ENCODE peak calls at places on chromosomes 6 and 20, in five cellular contexts. O is IMR-90, R is transverse colon, C is cardiac muscle cell, Z is gastrocnemius medialis. J is an unnamed sample. For H3K4me1, H3K36me3 and H3K27me3, the result is how much of the 10 kb centered on the place peaks cover.

GRCh38 chr6:27474672-27475071 is 1.8 kb upstream of the ZNF184 start:
- DNase-seq in R (no peak), C (no peak), Z (no peak), O (no peak), J (no peak)

GRCh38 chr6:78347191-78347916 is 520.0 kb upstream of the IRAK1BP1 start:
- DNase-seq in R (no peak), O (no peak), Z (no peak), C (no peak), J (no peak)

GRCh38 chr6:26311385-26312095 is 53.5 kb upstream of the BTN3A2 start:
- DNase-seq in C (no peak), R (peak), O (peak), Z (peak), J (peak)

GRCh38 chr6:45974596-45974995 is 41.1 kb downstream of the CLIC5 start:
- DNase-seq in R (no peak), Z (no peak), C (no peak), O (no peak), J (no peak)

GRCh38 chr6:108168980-108169800 is 3.4 kb downstream of the NR2E1 start:
- DNase-seq in C (no peak), Z (no peak), O (no peak), R (no peak), J (no peak)

GRCh38 chr6:4446982-4447381 is 311.6 kb upstream of the ECI2 start:
- DNase-seq in C (no peak), R (no peak), O (peak), Z (no peak), J (no peak)

GRCh38 chr20:58579069-58579818 is 64.0 kb upstream of the APCDD1L start:
- DNase-seq in R (no peak), C (no peak), Z (no peak), O (no peak), J (no peak)

GRCh38 chr6:46704562-46704961 is 16.9 kb downstream of the TDRD6 start:
- DNase-seq in C (peak), Z (no peak), R (no peak), O (no peak), J (no peak)

GRCh38 chr6:157847846-157848245 is 24.8 kb downstream of the SNX9 start:
- DNase-seq in C (no peak), R (no peak), O (no peak), Z (no peak), J (no peak)

GRCh38 chr20:60372822-60373221 is 414.6 kb downstream of the CDH26 start:
- DNase-seq in Z (no peak), C (no peak), R (no peak), O (no peak), J (no peak)

GRCh38 chr20:34988176-34988540 is 32.5 kb downstream of the MYH7B start:
- DNase-seq in R (no peak), Z (no peak), O (peak), C (no peak), J (no peak)

GRCh38 chr20:57346477-57346876 is 4.6 kb upstream of the RAE1 start:
- DNase-seq in R (peak), Z (peak), O (peak), C (peak), J (peak)

GRCh38 chr20:25276533-25277050 is 28.7 kb downstream of the PYGB start:
- DNase-seq in O (no peak), C (no peak), Z (peak), R (peak), J (no peak)

GRCh38 chr6:108876929-108877775 is 28.9 kb downstream of the ARMC2 start:
- DNase-seq in C (peak), O (peak), Z (peak), R (peak), J (no peak)

GRCh38 chr20:45235995-45236394 is 14.8 kb downstream of the SEMG2 start:
- DNase-seq in O (no peak), Z (no peak), R (no peak), C (no peak), J (peak)

GRCh38 chr6:90168693-90169131 is 127.9 kb downstream of the BACH2 start:
- DNase-seq in C (no peak), O (peak), R (no peak), Z (no peak), J (no peak)

GRCh38 chr20:38873050-38873581 is 53.1 kb upstream of the FAM83D start:
- DNase-seq in Z (no peak), O (no peak), C (no peak), R (peak), J (no peak)
- H3K4me1 ChIP-seq in Z (under half), O (under half), C (under half), R (under half), J (under half)

DNA sequence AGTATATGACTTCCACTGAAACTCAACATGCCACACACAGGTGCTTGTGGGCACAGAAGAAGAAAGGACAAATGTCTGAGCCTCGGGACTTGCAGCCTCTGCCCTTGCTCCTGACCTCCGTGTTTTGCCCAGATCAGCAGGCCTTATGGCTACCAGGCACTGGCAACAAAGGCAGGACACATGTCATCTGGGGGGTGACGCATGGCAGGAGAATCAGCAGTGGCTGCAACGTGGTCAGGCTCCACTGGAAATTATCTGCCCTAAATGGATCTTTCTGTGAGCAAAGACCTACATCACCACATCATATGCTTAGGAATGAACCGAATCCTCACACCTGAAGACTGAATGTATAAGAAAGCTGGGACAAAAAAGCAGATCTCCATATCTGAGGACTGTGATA is 78.9 kb downstream of the ELOVL5 start:
- DNase-seq in Z (no peak), R (no peak), O (no peak), C (no peak), J (no peak)
- H3K36me3 ChIP-seq in Z (under half), R (under half), O (under half), C (under half), J (under half)

DNA sequence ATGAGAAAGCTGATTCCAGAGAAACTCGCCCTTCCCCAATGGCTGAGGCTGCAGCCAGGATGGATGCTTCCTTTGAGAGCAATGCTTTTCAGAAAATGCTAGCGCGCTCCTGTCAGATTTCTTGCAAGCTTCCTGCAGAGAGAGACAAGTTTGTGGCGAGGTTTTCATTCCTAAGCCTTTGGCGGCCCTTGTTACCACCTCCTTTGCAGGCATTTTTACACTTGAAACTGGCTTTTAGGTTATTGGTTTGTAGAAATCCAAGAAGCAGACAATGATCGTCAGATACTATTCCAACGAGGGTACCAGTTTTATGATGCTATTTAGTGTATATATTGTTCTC is 1.1 kb downstream of the FNDC1 start:
- DNase-seq in Z (no peak), O (no peak), C (no peak), R (no peak), J (no peak)
- H3K27me3 ChIP-seq in Z (half or more), O (under half), C (half or more), R (half or more), J (under half)

GRCh38 chr6:22878706-22879105 is 309.3 kb downstream of the HDGFL1 start:
- DNase-seq in O (peak), Z (no peak), C (no peak), R (no peak), J (no peak)

GRCh38 chr6:22882581-22882980 is 313.2 kb downstream of the HDGFL1 start:
- DNase-seq in R (no peak), C (no peak), Z (no peak), O (no peak), J (no peak)

GRCh38 chr6:22875845-22876244 is 306.5 kb downstream of the HDGFL1 start:
- DNase-seq in R (no peak), C (no peak), O (no peak), Z (no peak), J (no peak)

GRCh38 chr6:22880686-22881433 is 311.5 kb downstream of the HDGFL1 start:
- DNase-seq in Z (no peak), C (peak), R (no peak), O (peak), J (peak)

DNA sequence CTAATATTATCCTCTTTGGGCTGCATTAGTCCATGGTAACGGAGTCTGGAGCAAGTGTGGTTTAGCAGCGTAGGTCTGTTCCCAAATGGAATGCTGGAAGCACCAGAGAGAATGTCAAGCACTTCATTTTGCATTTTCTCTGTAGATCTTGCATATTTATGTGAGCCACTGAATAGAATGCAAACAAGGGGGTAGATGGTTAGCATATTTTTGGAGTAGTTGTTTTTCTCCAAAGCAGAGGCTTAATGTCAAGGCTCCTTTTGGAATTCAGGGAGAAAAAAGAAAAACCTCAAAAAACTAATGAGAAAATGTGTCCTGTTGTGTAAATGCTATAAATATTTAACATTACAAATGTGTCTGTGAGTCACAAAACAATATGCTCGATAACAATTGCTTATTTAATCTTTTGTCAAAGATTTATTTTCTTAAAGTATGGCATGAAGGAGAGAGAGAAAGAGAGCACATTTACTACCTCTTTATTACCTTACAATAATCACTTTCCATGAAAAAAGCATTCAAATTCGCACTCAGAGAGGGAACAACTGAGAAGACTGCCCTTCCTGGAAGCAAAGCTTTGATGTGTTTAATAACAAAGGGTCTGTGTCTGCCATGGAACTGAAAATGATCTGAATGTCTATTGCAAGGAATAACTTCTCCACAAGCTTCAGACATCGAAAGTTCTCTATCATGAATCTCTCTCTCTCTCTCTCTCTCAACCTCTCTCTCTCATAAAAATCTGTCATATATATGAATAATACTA is 308.8 kb downstream of the HDGFL1 start:
- DNase-seq in R (no peak), C (no peak), Z (no peak), O (peak), J (no peak)
- H3K4me1 ChIP-seq in R (under half), C (under half), Z (under half), O (under half), J (under half)

DNA sequence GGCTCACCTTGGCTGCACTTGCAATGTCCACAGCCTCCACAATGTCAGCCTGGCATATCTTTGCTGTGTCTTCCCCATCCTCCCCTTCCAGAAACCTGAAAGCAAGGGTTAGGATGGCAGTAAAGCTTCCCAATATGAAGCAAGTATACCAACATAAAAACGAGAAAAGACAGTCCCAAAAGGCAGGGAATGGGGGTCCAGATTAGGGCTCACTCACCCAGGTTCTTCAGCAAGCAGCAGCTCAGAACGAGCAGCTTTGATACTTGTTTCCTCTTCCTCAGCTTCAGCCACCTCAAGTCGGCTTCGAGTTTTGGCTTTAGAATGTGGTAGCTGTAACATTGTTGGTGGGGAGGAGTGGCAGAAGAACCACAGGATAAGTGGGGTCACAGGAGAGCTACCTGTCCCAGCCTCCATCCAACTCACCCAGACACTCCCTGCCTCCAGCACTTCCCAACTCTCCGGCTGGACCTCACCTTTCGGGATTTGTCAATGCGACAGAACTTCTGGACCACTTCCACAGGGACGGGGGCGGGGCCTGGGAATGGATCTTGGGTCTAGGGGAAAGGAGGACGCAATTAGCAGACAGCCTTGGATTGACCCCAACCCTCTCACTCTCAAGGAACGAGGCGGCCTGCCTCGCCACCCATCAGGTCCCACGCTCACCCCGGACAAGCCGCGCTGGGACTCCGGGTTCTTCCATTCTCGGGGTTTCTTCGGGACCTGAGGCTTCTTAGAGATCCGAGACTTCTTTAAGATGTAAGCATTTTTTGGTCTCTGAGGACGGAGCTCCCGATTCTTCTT is 698 bp downstream of the WDR46 start:
- DNase-seq in R (no peak), Z (no peak), O (no peak), C (no peak), J (no peak)
- H3K36me3 ChIP-seq in R (under half), Z (half or more), O (under half), C (under half), J (under half)

DNA sequence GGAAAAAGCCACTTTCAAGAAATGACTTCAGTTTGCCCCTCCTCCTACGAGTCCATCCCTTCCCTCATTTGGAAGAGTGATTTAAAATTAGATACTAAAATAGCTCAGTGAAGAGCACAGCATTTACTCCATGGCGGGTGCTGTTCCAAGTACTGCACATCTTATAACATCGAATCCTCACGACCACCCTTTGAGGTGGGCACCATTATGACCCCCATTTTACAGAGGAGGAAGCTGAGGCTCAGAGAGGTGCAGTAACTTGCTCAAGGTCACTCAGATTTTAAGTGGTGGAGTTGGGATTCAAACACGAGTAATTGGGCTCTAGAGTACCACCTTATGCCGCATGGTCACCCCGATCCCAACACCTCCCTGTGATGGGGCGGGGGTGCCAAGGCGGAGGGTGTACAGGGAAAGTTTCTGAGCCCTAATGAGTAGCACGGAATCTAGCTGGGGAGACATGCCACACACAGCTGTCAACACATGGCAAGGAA is 25.5 kb downstream of the TTBK1 start:
- DNase-seq in O (no peak), C (no peak), Z (no peak), R (no peak), J (no peak)
- H3K27me3 ChIP-seq in O (half or more), C (under half), Z (under half), R (under half), J (under half)

GRCh38 chr6:6682225-6682624 is 93.7 kb downstream of the LY86 start:
- DNase-seq in O (no peak), R (no peak), Z (no peak), C (no peak), J (no peak)

GRCh38 chr6:6685249-6685667 is 96.7 kb downstream of the LY86 start:
- DNase-seq in O (no peak), R (no peak), C (no peak), Z (no peak), J (no peak)

GRCh38 chr6:6684365-6684833 is 95.9 kb downstream of the LY86 start:
- DNase-seq in Z (no peak), C (no peak), O (no peak), R (no peak), J (no peak)

GRCh38 chr6:6686176-6686575 is 97.7 kb downstream of the LY86 start:
- DNase-seq in Z (no peak), O (no peak), C (no peak), R (no peak), J (no peak)

GRCh38 chr6:6683964-6684363 is 95.4 kb downstream of the LY86 start:
- DNase-seq in Z (no peak), C (no peak), R (no peak), O (no peak), J (peak)
- H3K4me1 ChIP-seq in Z (under half), C (under half), R (under half), O (under half), J (under half)

GRCh38 chr20:33299111-33299603 is 16.1 kb downstream of the BPIFB1 start:
- DNase-seq in C (peak), O (peak), R (peak), Z (peak), J (peak)
- H3K36me3 ChIP-seq in C (under half), O (under half), R (under half), Z (under half), J (under half)

GRCh38 chr6:17313971-17314370 is 32.8 kb downstream of the RBM24 start:
- DNase-seq in Z (no peak), O (no peak), R (no peak), C (no peak), J (no peak)
- H3K27me3 ChIP-seq in Z (under half), O (under half), R (under half), C (under half), J (under half)

GRCh38 chr6:81031429-81031828 is 721.1 kb downstream of the TENT5A start:
- DNase-seq in C (no peak), R (no peak), Z (no peak), O (no peak), J (no peak)
- H3K4me1 ChIP-seq in C (under half), R (under half), Z (under half), O (under half), J (under half)

J was measured in Caco-2.